ENCODE peak calls at places on chromosomes 2 and 18, in six cellular contexts. One of them, this sample, is unnamed.

GRCh38 chr2:11177871-11178598 is 22.8 kb downstream of the SLC66A3 start:
- DNase-seq in GM12865: no peak
- DNase-seq in effector memory CD4-positive, alpha-beta T cell: no peak
- DNase-seq in AG09319: no peak
- DNase-seq in activated CD4-positive, alpha-beta T cell treated with anti-CD3 and anti-CD28 coated beads, Interleukin-2, amount 50 U/mL, for 48 hours: no peak
- DNase-seq in effector memory CD8-positive, alpha-beta T cell: no peak
- DNase-seq in this sample: no peak

GRCh38 chr2:68157002-68157401 is 686 bp upstream of the PNO1 start:
- DNase-seq in GM12865: no peak
- DNase-seq in effector memory CD4-positive, alpha-beta T cell: no peak
- DNase-seq in AG09319: no peak
- DNase-seq in activated CD4-positive, alpha-beta T cell treated with anti-CD3 and anti-CD28 coated beads, Interleukin-2, amount 50 U/mL, for 48 hours: no peak
- DNase-seq in effector memory CD8-positive, alpha-beta T cell: no peak
- DNase-seq in this sample: no peak

GRCh38 chr18:22411442-22411841 is 6.3 kb downstream of the CTAGE1 start:
- DNase-seq in GM12865: no peak
- DNase-seq in effector memory CD4-positive, alpha-beta T cell: no peak
- DNase-seq in AG09319: no peak
- DNase-seq in activated CD4-positive, alpha-beta T cell treated with anti-CD3 and anti-CD28 coated beads, Interleukin-2, amount 50 U/mL, for 48 hours: no peak
- DNase-seq in effector memory CD8-positive, alpha-beta T cell: no peak
- DNase-seq in this sample: no peak

GRCh38 chr2:1938986-1939385 is 194.7 kb upstream of the PXDN start:
- DNase-seq in GM12865: no peak
- DNase-seq in effector memory CD4-positive, alpha-beta T cell: no peak
- DNase-seq in AG09319: no peak
- DNase-seq in activated CD4-positive, alpha-beta T cell treated with anti-CD3 and anti-CD28 coated beads, Interleukin-2, amount 50 U/mL, for 48 hours: no peak
- DNase-seq in effector memory CD8-positive, alpha-beta T cell: no peak
- DNase-seq in this sample: no peak

GRCh38 chr2:9126540-9126939 is 80.1 kb upstream of the ASAP2 start:
- DNase-seq in GM12865: no peak
- DNase-seq in effector memory CD4-positive, alpha-beta T cell: no peak
- DNase-seq in AG09319: no peak
- DNase-seq in activated CD4-positive, alpha-beta T cell treated with anti-CD3 and anti-CD28 coated beads, Interleukin-2, amount 50 U/mL, for 48 hours: no peak
- DNase-seq in effector memory CD8-positive, alpha-beta T cell: no peak
- DNase-seq in this sample: no peak

GRCh38 chr2:176579608-176580007 is 310.4 kb downstream of the MTX2 start:
- DNase-seq in GM12865: no peak
- DNase-seq in effector memory CD4-positive, alpha-beta T cell: no peak
- DNase-seq in AG09319: no peak
- DNase-seq in activated CD4-positive, alpha-beta T cell treated with anti-CD3 and anti-CD28 coated beads, Interleukin-2, amount 50 U/mL, for 48 hours: no peak
- DNase-seq in effector memory CD8-positive, alpha-beta T cell: no peak
- DNase-seq in this sample: no peak

GRCh38 chr2:109339519-109339991 is 210.6 kb downstream of the SH3RF3 start:
- DNase-seq in GM12865: no peak
- DNase-seq in effector memory CD4-positive, alpha-beta T cell: no peak
- DNase-seq in AG09319: no peak
- DNase-seq in activated CD4-positive, alpha-beta T cell treated with anti-CD3 and anti-CD28 coated beads, Interleukin-2, amount 50 U/mL, for 48 hours: no peak
- DNase-seq in effector memory CD8-positive, alpha-beta T cell: no peak
- DNase-seq in this sample: no peak

GRCh38 chr2:25372405-25373268 is 30.9 kb upstream of the DNMT3A start:
- DNase-seq in GM12865: no peak
- DNase-seq in effector memory CD4-positive, alpha-beta T cell: no peak
- DNase-seq in AG09319: no peak
- DNase-seq in activated CD4-positive, alpha-beta T cell treated with anti-CD3 and anti-CD28 coated beads, Interleukin-2, amount 50 U/mL, for 48 hours: no peak
- DNase-seq in effector memory CD8-positive, alpha-beta T cell: no peak
- DNase-seq in this sample: peak

GRCh38 chr2:19744456-19744855 is 157.3 kb downstream of the TTC32 start:
- DNase-seq in GM12865: no peak
- DNase-seq in effector memory CD4-positive, alpha-beta T cell: no peak
- DNase-seq in AG09319: no peak
- DNase-seq in activated CD4-positive, alpha-beta T cell treated with anti-CD3 and anti-CD28 coated beads, Interleukin-2, amount 50 U/mL, for 48 hours: no peak
- DNase-seq in effector memory CD8-positive, alpha-beta T cell: no peak
- DNase-seq in this sample: no peak

GRCh38 chr2:208373460-208374089 is 33.0 kb upstream of the PTH2R start:
- DNase-seq in GM12865: peak
- DNase-seq in effector memory CD4-positive, alpha-beta T cell: no peak
- DNase-seq in AG09319: no peak
- DNase-seq in activated CD4-positive, alpha-beta T cell treated with anti-CD3 and anti-CD28 coated beads, Interleukin-2, amount 50 U/mL, for 48 hours: peak
- DNase-seq in effector memory CD8-positive, alpha-beta T cell: no peak
- DNase-seq in this sample: no peak

GRCh38 chr18:58863539-58864145 is 1.0 kb upstream of the ZNF532 start:
- DNase-seq in GM12865: peak
- DNase-seq in effector memory CD4-positive, alpha-beta T cell: no peak
- DNase-seq in AG09319: no peak
- DNase-seq in activated CD4-positive, alpha-beta T cell treated with anti-CD3 and anti-CD28 coated beads, Interleukin-2, amount 50 U/mL, for 48 hours: peak
- DNase-seq in effector memory CD8-positive, alpha-beta T cell: peak
- DNase-seq in this sample: peak

GRCh38 chr2:109387221-109387735 is 226.5 kb downstream of the SEPTIN10 start:
- DNase-seq in GM12865: no peak
- DNase-seq in effector memory CD4-positive, alpha-beta T cell: no peak
- DNase-seq in AG09319: no peak
- DNase-seq in activated CD4-positive, alpha-beta T cell treated with anti-CD3 and anti-CD28 coated beads, Interleukin-2, amount 50 U/mL, for 48 hours: no peak
- DNase-seq in effector memory CD8-positive, alpha-beta T cell: no peak
- DNase-seq in this sample: no peak

GRCh38 chr18:45167631-45168225 is 447.5 kb upstream of the SLC14A2 start:
- DNase-seq in GM12865: no peak
- DNase-seq in effector memory CD4-positive, alpha-beta T cell: no peak
- DNase-seq in AG09319: no peak
- DNase-seq in activated CD4-positive, alpha-beta T cell treated with anti-CD3 and anti-CD28 coated beads, Interleukin-2, amount 50 U/mL, for 48 hours: no peak
- DNase-seq in effector memory CD8-positive, alpha-beta T cell: no peak
- DNase-seq in this sample: no peak

GRCh38 chr2:33267745-33268144 is 208.7 kb upstream of the RASGRP3 start:
- DNase-seq in GM12865: no peak
- DNase-seq in effector memory CD4-positive, alpha-beta T cell: no peak
- DNase-seq in AG09319: no peak
- DNase-seq in activated CD4-positive, alpha-beta T cell treated with anti-CD3 and anti-CD28 coated beads, Interleukin-2, amount 50 U/mL, for 48 hours: no peak
- DNase-seq in effector memory CD8-positive, alpha-beta T cell: no peak
- DNase-seq in this sample: no peak

GRCh38 chr2:51027968-51028367 is 4.0 kb downstream of the NRXN1 start:
- DNase-seq in GM12865: no peak
- DNase-seq in effector memory CD4-positive, alpha-beta T cell: no peak
- DNase-seq in AG09319: no peak
- DNase-seq in activated CD4-positive, alpha-beta T cell treated with anti-CD3 and anti-CD28 coated beads, Interleukin-2, amount 50 U/mL, for 48 hours: no peak
- DNase-seq in effector memory CD8-positive, alpha-beta T cell: no peak
- DNase-seq in this sample: no peak

GRCh38 chr18:36533446-36534153 is 236.1 kb downstream of the FHOD3 start:
- DNase-seq in GM12865: no peak
- DNase-seq in effector memory CD4-positive, alpha-beta T cell: no peak
- DNase-seq in AG09319: no peak
- DNase-seq in activated CD4-positive, alpha-beta T cell treated with anti-CD3 and anti-CD28 coated beads, Interleukin-2, amount 50 U/mL, for 48 hours: no peak
- DNase-seq in effector memory CD8-positive, alpha-beta T cell: no peak
- DNase-seq in this sample: no peak

GRCh38 chr18:67553471-67553870 is 37.0 kb upstream of the DSEL start:
- DNase-seq in GM12865: no peak
- DNase-seq in effector memory CD4-positive, alpha-beta T cell: no peak
- DNase-seq in AG09319: no peak
- DNase-seq in activated CD4-positive, alpha-beta T cell treated with anti-CD3 and anti-CD28 coated beads, Interleukin-2, amount 50 U/mL, for 48 hours: no peak
- DNase-seq in effector memory CD8-positive, alpha-beta T cell: no peak
- DNase-seq in this sample: no peak

GRCh38 chr2:181457741-181458425 is 697 bp downstream of the ITGA4 start:
- DNase-seq in GM12865: peak
- DNase-seq in effector memory CD4-positive, alpha-beta T cell: no peak
- DNase-seq in AG09319: no peak
- DNase-seq in activated CD4-positive, alpha-beta T cell treated with anti-CD3 and anti-CD28 coated beads, Interleukin-2, amount 50 U/mL, for 48 hours: peak
- DNase-seq in effector memory CD8-positive, alpha-beta T cell: peak
- DNase-seq in this sample: peak

GRCh38 chr2:47008381-47009280 is 93.0 kb upstream of the MCFD2 start:
- DNase-seq in GM12865: no peak
- DNase-seq in effector memory CD4-positive, alpha-beta T cell: no peak
- DNase-seq in AG09319: no peak
- DNase-seq in activated CD4-positive, alpha-beta T cell treated with anti-CD3 and anti-CD28 coated beads, Interleukin-2, amount 50 U/mL, for 48 hours: no peak
- DNase-seq in effector memory CD8-positive, alpha-beta T cell: no peak
- DNase-seq in this sample: peak

GRCh38 chr2:235501663-235502009 is 7.8 kb downstream of the AGAP1 start:
- DNase-seq in GM12865: no peak
- DNase-seq in effector memory CD4-positive, alpha-beta T cell: no peak
- DNase-seq in AG09319: no peak
- DNase-seq in activated CD4-positive, alpha-beta T cell treated with anti-CD3 and anti-CD28 coated beads, Interleukin-2, amount 50 U/mL, for 48 hours: no peak
- DNase-seq in effector memory CD8-positive, alpha-beta T cell: no peak
- DNase-seq in this sample: no peak

GRCh38 chr2:42084231-42084671 is 36.4 kb downstream of the PKDCC start:
- DNase-seq in GM12865: no peak
- DNase-seq in effector memory CD4-positive, alpha-beta T cell: no peak
- DNase-seq in AG09319: no peak
- DNase-seq in activated CD4-positive, alpha-beta T cell treated with anti-CD3 and anti-CD28 coated beads, Interleukin-2, amount 50 U/mL, for 48 hours: no peak
- DNase-seq in effector memory CD8-positive, alpha-beta T cell: no peak
- DNase-seq in this sample: no peak

GRCh38 chr2:9033385-9034175 is 30.1 kb upstream of the MBOAT2 start:
- DNase-seq in GM12865: no peak
- DNase-seq in effector memory CD4-positive, alpha-beta T cell: no peak
- DNase-seq in AG09319: no peak
- DNase-seq in activated CD4-positive, alpha-beta T cell treated with anti-CD3 and anti-CD28 coated beads, Interleukin-2, amount 50 U/mL, for 48 hours: no peak
- DNase-seq in effector memory CD8-positive, alpha-beta T cell: no peak
- DNase-seq in this sample: no peak

GRCh38 chr2:216992056-216992455 is 132.2 kb upstream of the TNP1 start:
- DNase-seq in GM12865: no peak
- DNase-seq in effector memory CD4-positive, alpha-beta T cell: no peak
- DNase-seq in AG09319: no peak
- DNase-seq in activated CD4-positive, alpha-beta T cell treated with anti-CD3 and anti-CD28 coated beads, Interleukin-2, amount 50 U/mL, for 48 hours: no peak
- DNase-seq in effector memory CD8-positive, alpha-beta T cell: no peak
- DNase-seq in this sample: no peak

This sample was measured in anterior cingulate cortex.